ENCODE peak calls at places on chromosomes 11 and 22, in five cellular contexts. C is stimulated activated CD4-positive, alpha-beta T cell treated with anti-CD3 and anti-CD28 coated beads, Interleukin-2, amount 100 ng/mL, for 4 hours; F is body of pancreas; D is activated naive CD8-positive, alpha-beta T cell treated with anti-CD3 and anti-CD28 coated beads, Interleukin-2, amount 50 U/mL, for 24 hours; W is A549. R is an unnamed sample.

GRCh38 chr11:128323381-128323780 is 264.0 kb downstream of the ETS1 start:
- DNase-seq in C (no peak), F (no peak), D (no peak), W (no peak), R (no peak)

GRCh38 chr11:131934006-131934405 is 563.6 kb downstream of the NTM start:
- DNase-seq in C (no peak), F (no peak), D (no peak), W (no peak), R (no peak)

GRCh38 chr22:17807571-17808410 is 33.5 kb upstream of the BID start:
- DNase-seq in C (no peak), F (no peak), D (no peak), W (no peak), R (no peak)

GRCh38 chr11:134498326-134499139 is 86.5 kb upstream of the B3GAT1 start:
- DNase-seq in C (no peak), F (peak; percentile 5), D (no peak), W (no peak), R (peak; percentile 44)

GRCh38 chr22:33922268-33922667 is 2.0 kb upstream of the LARGE1 start:
- DNase-seq in C (no peak), F (peak; percentile 34), D (peak; percentile 5), W (no peak), R (peak; percentile 7)

GRCh38 chr11:81995907-81996306 is 737.8 kb downstream of the FAM181B start:
- DNase-seq in C (no peak), F (no peak), D (no peak), W (no peak), R (no peak)

GRCh38 chr11:63023851-63024648 is 8.4 kb upstream of the SLC22A8 start:
- DNase-seq in C (peak; percentile 74), F (peak; percentile 90), D (peak; percentile 91), W (peak; percentile 81), R (peak; percentile 70)

GRCh38 chr11:96237759-96238158 is 105.2 kb downstream of the MAML2 start:
- DNase-seq in C (no peak), F (no peak), D (no peak), W (no peak), R (no peak)

GRCh38 chr11:94602430-94603372 is 35.5 kb downstream of the PIWIL4 start:
- DNase-seq in C (no peak), F (peak; percentile 60), D (peak; percentile 22), W (peak; percentile 28), R (peak; percentile 80)

GRCh38 chr22:39244496-39245129 is at the start of gene PDGFB:
- DNase-seq in C (no peak), F (peak; percentile 47), D (no peak), W (no peak), R (no peak)

GRCh38 chr22:25490869-25491268 is 73.6 kb upstream of the GRK3 start:
- DNase-seq in C (no peak), F (no peak), D (no peak), W (no peak), R (no peak)

GRCh38 chr11:36953986-36954385 is 355.9 kb upstream of the RAG2 start:
- DNase-seq in C (no peak), F (no peak), D (no peak), W (no peak), R (no peak)